ENCODE peak calls at places on chromosomes 13 and 19, in four cellular contexts. G is endothelial cell of umbilical vein, U is upper lobe of right lung, X is right atrium auricular region. P is an unnamed sample.

GRCh38 chr13:99436013-99436412 is 65.3 kb upstream of the TM9SF2 start:
- DNase-seq in G (no peak), U (no peak), X (no peak), P (no peak)

GRCh38 chr19:17938092-17938845 is 5.5 kb downstream of the CCDC124 start:
- DNase-seq in G (peak), U (peak), X (peak), P (peak)

GRCh38 chr19:19758164-19758563 is 25.3 kb upstream of the ZNF14 start:
- DNase-seq in G (no peak), U (no peak), X (no peak), P (no peak)

GRCh38 chr19:55156202-55157063 is 1.1 kb downstream of the TNNI3 start:
- DNase-seq in G (no peak), U (peak), X (peak), P (no peak)

GRCh38 chr19:4120531-4120930 is 3.4 kb downstream of the MAP2K2 start:
- DNase-seq in G (no peak), U (no peak), X (no peak), P (no peak)

GRCh38 chr19:48499352-48500090 is 12.1 kb downstream of the LMTK3 start:
- DNase-seq in G (no peak), U (no peak), X (no peak), P (no peak)

GRCh38 chr19:43628646-43629326 is 9.4 kb upstream of the ZNF428 start:
- DNase-seq in G (no peak), U (no peak), X (no peak), P (no peak)

GRCh38 chr19:38213911-38214625 is 10.0 kb downstream of the DPF1 start:
- DNase-seq in G (no peak), U (no peak), X (no peak), P (peak)

GRCh38 chr13:114124921-114125320 is 7.5 kb downstream of the RASA3 start:
- DNase-seq in G (no peak), U (no peak), X (no peak), P (peak)

GRCh38 chr19:19595171-19595701 is 23.3 kb downstream of the PBX4 start:
- DNase-seq in G (no peak), U (peak), X (no peak), P (no peak)

GRCh38 chr19:1172353-1173159 is 1.5 kb downstream of the SBNO2 start:
- DNase-seq in G (peak), U (peak), X (peak), P (no peak)

GRCh38 chr13:83546476-83546875 is 335.8 kb downstream of the SLITRK1 start:
- DNase-seq in G (no peak), U (no peak), X (no peak), P (no peak)

GRCh38 chr13:31756346-31756745 is 17.0 kb downstream of the RXFP2 start:
- DNase-seq in G (no peak), U (no peak), X (no peak), P (no peak)

GRCh38 chr19:56750658-56751057 is 79.1 kb upstream of the ZNF835 start:
- DNase-seq in G (no peak), U (no peak), X (no peak), P (no peak)

GRCh38 chr13:43087960-43088580 is 64.7 kb downstream of the DNAJC15 start:
- DNase-seq in G (peak), U (no peak), X (no peak), P (no peak)

GRCh38 chr13:108950333-108951010 is 321.1 kb downstream of the MYO16 start:
- DNase-seq in G (no peak), U (no peak), X (no peak), P (no peak)

GRCh38 chr13:41848435-41849255 is 112.3 kb downstream of the VWA8 start:
- DNase-seq in G (no peak), U (no peak), X (no peak), P (no peak)

GRCh38 chr19:810077-810855 is 11.5 kb downstream of the PLPPR3 start:
- DNase-seq in G (no peak), U (peak), X (no peak), P (no peak)

GRCh38 chr13:92901739-92902138 is 324.9 kb upstream of the GPC6 start:
- DNase-seq in G (no peak), U (no peak), X (no peak), P (no peak)

GRCh38 chr13:20182231-20182846 is 10.4 kb downstream of the GJB2 start:
- DNase-seq in G (peak), U (no peak), X (no peak), P (no peak)

GRCh38 chr13:97344250-97345175 is 89.5 kb upstream of the RAP2A start:
- DNase-seq in G (peak), U (no peak), X (no peak), P (no peak)

GRCh38 chr13:34349091-34349722 is 531.3 kb downstream of the RFC3 start:
- DNase-seq in G (peak), U (no peak), X (no peak), P (peak)

GRCh38 chr13:101210774-101211173 is 205.5 kb downstream of the NALCN start:
- DNase-seq in G (peak), U (no peak), X (no peak), P (no peak)

GRCh38 chr19:46660008-46660517 is 919 bp downstream of the DACT3 start:
- DNase-seq in G (no peak), U (no peak), X (no peak), P (no peak)

DNA sequence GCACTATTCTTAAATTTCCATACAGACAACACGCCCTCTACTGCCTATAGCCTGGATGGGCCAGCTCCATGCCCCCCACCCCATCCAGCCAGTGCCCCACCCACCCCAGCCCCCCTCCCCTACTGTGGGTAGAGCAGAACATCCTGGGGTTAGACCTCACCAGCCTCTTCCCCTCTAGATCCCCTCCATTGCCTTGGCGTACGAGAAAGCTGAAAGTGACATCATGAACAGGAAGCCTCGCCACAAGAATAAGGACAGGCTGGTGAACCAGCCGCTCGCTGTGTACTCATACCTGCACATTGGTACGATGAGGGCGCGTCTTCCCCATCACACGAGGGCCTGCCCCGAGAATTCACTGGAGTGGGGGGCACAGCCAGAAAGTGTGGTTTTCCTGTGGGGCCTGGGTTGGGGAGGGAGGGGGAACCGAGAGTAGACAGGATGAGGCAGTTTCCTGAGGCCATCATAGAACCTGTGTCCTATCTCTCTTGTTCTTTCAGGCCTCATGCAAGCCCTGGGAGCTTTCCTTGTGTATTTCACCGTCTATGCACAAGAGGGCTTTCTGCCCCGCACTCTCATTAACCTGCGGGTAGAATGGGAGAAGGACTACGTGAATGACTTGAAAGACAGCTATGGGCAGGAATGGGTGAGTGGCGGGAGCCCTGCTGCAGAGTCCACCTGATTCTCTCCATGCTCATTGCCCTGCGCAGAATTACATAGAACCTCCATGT is 29.1 kb downstream of the ATP12A start:
- DNase-seq in G (no peak), U (no peak), X (no peak), P (no peak)
- H3K4me3 ChIP-seq in G (no peak), U (no peak), X (no peak), P (no peak)

GRCh38 chr19:51258165-51258564 is 7.3 kb downstream of the SIGLECL1 start:
- DNase-seq in G (no peak), U (no peak), X (no peak), P (no peak)

GRCh38 chr19:51258761-51259160 is 7.9 kb downstream of the SIGLECL1 start:
- DNase-seq in G (no peak), U (no peak), X (no peak), P (no peak)

GRCh38 chr19:51257471-51257870 is 6.6 kb downstream of the SIGLECL1 start:
- DNase-seq in G (no peak), U (no peak), X (no peak), P (no peak)

GRCh38 chr19:51256053-51256682 is 5.3 kb downstream of the SIGLECL1 start:
- DNase-seq in G (no peak), U (no peak), X (no peak), P (no peak)

GRCh38 chr19:51259348-51260245 is 8.7 kb downstream of the SIGLECL1 start:
- DNase-seq in G (peak), U (no peak), X (no peak), P (no peak)
- TF ChIP-seq CTCF in G (peak), U (peak), X (no peak), P (peak)

GRCh38 chr19:44737238-44738160 is 11.0 kb upstream of the BCL3 start:
- DNase-seq in G (no peak), U (no peak), X (no peak), P (no peak)

GRCh38 chr19:44734357-44734756 is 14.2 kb upstream of the BCL3 start:
- DNase-seq in G (no peak), U (no peak), X (no peak), P (no peak)

GRCh38 chr19:44738161-44738535 is 10.4 kb upstream of the BCL3 start:
- DNase-seq in G (no peak), U (no peak), X (no peak), P (no peak)

GRCh38 chr19:44732235-44733014 is 16.1 kb upstream of the BCL3 start:
- DNase-seq in G (no peak), U (no peak), X (no peak), P (no peak)

GRCh38 chr19:44735011-44735410 is 13.5 kb upstream of the BCL3 start:
- DNase-seq in G (no peak), U (no peak), X (no peak), P (no peak)
- H3K4me3 ChIP-seq in G (no peak), U (no peak), X (no peak), P (no peak)

DNA sequence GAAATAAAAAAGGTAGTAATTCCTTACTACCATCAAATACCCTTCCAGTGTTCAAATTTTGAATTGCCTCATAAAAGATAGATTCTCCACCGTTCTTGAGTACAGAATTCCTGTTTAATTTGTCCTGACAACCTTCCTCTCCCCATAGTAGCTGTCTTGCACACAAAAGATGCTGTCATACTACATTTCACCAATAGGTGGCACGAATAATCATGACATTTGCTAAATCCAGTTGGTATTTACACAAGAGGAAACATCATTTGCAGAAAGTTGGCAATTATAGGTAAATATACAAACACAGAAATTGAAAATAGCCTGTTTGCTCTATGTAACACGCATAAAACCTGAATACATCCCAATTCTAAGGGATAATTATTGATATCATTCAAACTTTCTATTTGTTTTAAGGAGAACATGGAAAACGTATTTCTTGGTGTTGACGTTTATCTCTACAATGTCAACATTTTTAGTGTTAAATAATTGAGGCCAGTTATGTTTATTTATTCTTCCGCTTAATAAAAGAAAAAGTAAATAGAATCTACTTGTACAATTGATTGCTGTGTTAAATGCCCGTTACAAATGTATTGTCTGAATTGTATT is 58.3 kb upstream of the CLDN10 start:
- DNase-seq in G (peak), U (no peak), X (no peak), P (peak)
- TF ChIP-seq CTCF in G (peak), U (peak), X (peak), P (peak)

GRCh38 chr19:39398297-39398864 is 7.2 kb downstream of the MED29 start:
- DNase-seq in G (no peak), U (peak), X (peak), P (no peak)
- H3K4me3 ChIP-seq in G (no peak), U (peak), X (no peak), P (no peak)